ENCODE peak calls at places on chromosomes 2 and 18, in eight cellular contexts. X is astrocyte, M is uterus, Y is GM12865, U is BE2C, C is HL-60, E is keratinocyte, T is left ventricle myocardium inferior. F is an unnamed sample.

GRCh38 chr2:99559075-99559662 is 69.4 kb upstream of the REV1 start:
- DNase-seq in T (peak; percentile 88), X (peak; percentile 30), Y (peak; percentile 75), C (peak; percentile 84), E (peak; percentile 13), M (peak; percentile 88), U (peak; percentile 78), F (peak; percentile 23)

GRCh38 chr2:221716434-221717303 is 144.6 kb upstream of the EPHA4 start:
- DNase-seq in M (no peak), E (no peak), X (peak; percentile 71), C (no peak), U (no peak), Y (no peak), T (no peak), F (peak; percentile 0)

GRCh38 chr2:95346738-95347671 is 49.9 kb downstream of the KCNIP3 start:
- DNase-seq in M (peak; percentile 30), C (no peak), E (no peak), T (peak; percentile 34), Y (no peak), U (no peak), X (no peak), F (no peak)

GRCh38 chr2:10332402-10333246 is 29.9 kb downstream of the HPCAL1 start:
- DNase-seq in T (no peak), U (no peak), M (no peak), X (no peak), C (no peak), Y (no peak), E (no peak), F (no peak)

GRCh38 chr2:121038831-121039230 is 246.2 kb downstream of the TFCP2L1 start:
- DNase-seq in C (no peak), U (peak; percentile 29), E (no peak), T (no peak), M (no peak), X (no peak), Y (no peak), F (no peak)

GRCh38 chr2:106614511-106615291 is 127.5 kb downstream of the CD8B2 start:
- DNase-seq in T (no peak), C (no peak), E (no peak), M (no peak), Y (no peak), U (no peak), X (no peak), F (no peak)

GRCh38 chr2:159064446-159065301 is 96.2 kb downstream of the TANC1 start:
- DNase-seq in Y (no peak), U (no peak), E (no peak), T (no peak), M (no peak), C (no peak), X (peak; percentile 68), F (peak; percentile 49)

GRCh38 chr2:3754795-3755194 is 51.4 kb downstream of the DCDC2C start:
- DNase-seq in X (no peak), M (no peak), E (no peak), C (no peak), U (no peak), T (no peak), Y (no peak), F (no peak)

GRCh38 chr18:26419746-26420145 is 128.6 kb downstream of the KCTD1 start:
- DNase-seq in T (no peak), X (no peak), E (no peak), U (peak; percentile 55), M (no peak), Y (no peak), C (no peak), F (no peak)

GRCh38 chr18:47724186-47724975 is 206.1 kb downstream of the SMAD2 start:
- DNase-seq in E (no peak), C (no peak), X (no peak), T (no peak), M (no peak), U (no peak), Y (no peak), F (no peak)

GRCh38 chr2:166173263-166173662 is 45.4 kb upstream of the SCN1A start:
- DNase-seq in Y (no peak), U (peak; percentile 20), X (no peak), M (no peak), C (no peak), T (no peak), E (no peak), F (no peak)

GRCh38 chr2:128412181-128412871 is 93.7 kb upstream of the HS6ST1 start:
- DNase-seq in E (no peak), T (no peak), Y (no peak), U (no peak), M (peak; percentile 8), C (no peak), X (peak; percentile 14), F (no peak)

GRCh38 chr2:62197017-62197586 is 1.2 kb downstream of the B3GNT2 start:
- DNase-seq in M (no peak), U (peak; percentile 21), E (no peak), X (no peak), Y (peak; percentile 68), C (peak; percentile 31), T (no peak), F (no peak)

GRCh38 chr2:10750610-10751009 is 29.2 kb downstream of the ATP6V1C2 start:
- DNase-seq in M (no peak), Y (no peak), C (peak; percentile 58), U (no peak), T (no peak), X (peak; percentile 11), E (no peak), F (no peak)

GRCh38 chr2:182594286-182594685 is 121.8 kb upstream of the DNAJC10 start:
- DNase-seq in E (no peak), U (no peak), C (no peak), M (no peak), X (peak; percentile 52), T (no peak), Y (no peak), F (peak; percentile 20)

GRCh38 chr2:10810175-10811161 is 2.1 kb downstream of the PDIA6 start:
- DNase-seq in M (no peak), X (peak; percentile 35), U (no peak), E (no peak), Y (peak; percentile 68), C (no peak), T (no peak), F (no peak)

GRCh38 chr2:68317971-68318685 is 1.6 kb downstream of the CNRIP1 start:
- DNase-seq in M (no peak), T (peak; percentile 15), X (no peak), Y (no peak), U (peak; percentile 17), E (no peak), C (no peak), F (no peak)

GRCh38 chr18:65415167-65415566 is 335.6 kb upstream of the CDH7 start:
- DNase-seq in C (no peak), Y (no peak), X (no peak), M (no peak), T (no peak), E (no peak), U (no peak), F (no peak)

GRCh38 chr2:188132385-188132784 is 159.3 kb upstream of the GULP1 start:
- DNase-seq in E (no peak), Y (no peak), C (no peak), U (peak; percentile 34), T (peak; percentile 49), M (no peak), X (no peak), F (no peak)

GRCh38 chr2:241886840-241887447 is 17.4 kb downstream of the RTP5 start:
- DNase-seq in M (no peak), Y (no peak), X (no peak), C (no peak), U (peak; percentile 4), T (no peak), E (no peak), F (no peak)
- H3K4me3 ChIP-seq in M (no peak overlapping the region), Y (no peak overlapping the region), X (no peak overlapping the region), C (no peak overlapping the region), U (no peak overlapping the region), T (no peak overlapping the region), E (no peak overlapping the region), F (no peak overlapping the region)

DNA sequence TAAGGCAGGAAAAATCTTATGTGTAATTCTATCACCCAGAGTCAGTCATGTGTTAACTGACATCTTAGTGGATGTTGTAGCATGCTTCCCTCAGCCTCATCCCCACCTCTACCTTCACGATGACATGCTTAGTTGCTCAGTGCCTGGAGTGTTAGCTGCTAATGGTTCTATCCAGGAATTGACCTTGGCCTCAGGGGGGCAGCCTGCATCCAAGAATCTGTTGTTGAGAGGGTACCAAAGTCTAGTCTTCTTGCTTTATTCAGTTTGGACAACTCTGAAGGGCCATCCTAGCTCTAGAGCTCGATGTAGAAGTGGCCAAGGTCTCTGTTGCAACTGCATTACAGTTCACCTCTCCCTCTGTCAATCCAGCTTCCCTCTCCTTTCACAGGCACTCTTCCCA is 61.2 kb downstream of the ACYP2 start:
- DNase-seq in Y (peak; percentile 27), C (no peak), X (peak; percentile 14), E (no peak), U (peak; percentile 60), M (peak; percentile 44), T (peak; percentile 50), F (peak; percentile 14)
- TF ChIP-seq CTCF in Y (peak; percentile 19), C (no peak), X (peak; percentile 44), E (peak; percentile 12), U (peak; percentile 59), M (peak; percentile 23), T (peak; percentile 65), F (peak; percentile 68)

GRCh38 chr2:199463000-199463692 is 5.4 kb upstream of the SATB2 start:
- DNase-seq in Y (peak; percentile 16), E (no peak), U (peak; percentile 80), T (peak; percentile 60), M (no peak), C (peak; percentile 82), X (no peak), F (no peak)
- H3K4me3 ChIP-seq in Y (no peak overlapping the region), E (peak overlapping the region; percentile 65), U (peak overlapping the region; percentile 47), T (peak overlapping the region; percentile 66), M (peak overlapping the region; percentile 40), C (peak overlapping the region; percentile 64), X (peak overlapping the region; percentile 59), F (peak overlapping the region; percentile 51)

GRCh38 chr18:46214435-46214834 is 110.2 kb downstream of the HAUS1 start:
- DNase-seq in X (no peak), T (no peak), E (no peak), C (no peak), Y (no peak), U (no peak), M (no peak), F (no peak)

GRCh38 chr18:46212398-46212797 is 108.2 kb downstream of the HAUS1 start:
- DNase-seq in E (no peak), M (no peak), Y (no peak), U (no peak), T (no peak), X (no peak), C (no peak), F (no peak)

GRCh38 chr18:46211816-46212215 is 107.6 kb downstream of the HAUS1 start:
- DNase-seq in U (no peak), X (peak; percentile 61), E (no peak), C (no peak), T (no peak), M (no peak), Y (no peak), F (no peak)

GRCh38 chr18:46215902-46216723 is 111.9 kb downstream of the HAUS1 start:
- DNase-seq in M (no peak), C (no peak), X (no peak), T (no peak), E (no peak), U (no peak), Y (no peak), F (no peak)

DNA sequence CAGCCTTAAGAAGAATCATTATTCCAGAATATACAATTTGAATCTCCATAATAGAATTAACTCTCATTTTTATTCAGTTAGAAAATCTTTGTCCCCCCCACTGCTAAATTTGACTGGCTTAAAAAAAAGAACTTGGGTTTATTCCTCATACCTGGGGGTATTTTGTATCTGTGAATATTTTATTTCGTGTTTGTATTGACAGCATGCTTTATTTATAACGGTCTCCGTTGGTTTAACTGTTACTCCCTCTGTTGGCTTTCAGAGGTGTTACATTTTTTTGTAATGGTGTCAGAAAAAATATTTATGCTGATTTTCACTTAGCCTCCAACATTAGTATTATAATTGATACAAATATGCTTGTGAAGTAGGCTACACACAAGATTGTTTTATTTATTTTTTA is 109.1 kb downstream of the HAUS1 start:
- DNase-seq in X (no peak), T (no peak), Y (peak; percentile 41), M (no peak), U (no peak), C (no peak), E (no peak), F (no peak)
- TF ChIP-seq CTCF in X (peak; percentile 20), T (peak; percentile 64), Y (peak; percentile 40), M (no peak), U (peak; percentile 35), C (peak; percentile 48), E (peak; percentile 31), F (peak; percentile 20)